ENCODE peak calls at places on chromosomes 4 and X, in eight cellular contexts. Z is neural progenitor cell, W is upper lobe of right lung, N is A673, Y is breast epithelium, C is IMR-90, B is SK-N-SH, Q is psoas muscle. U is an unnamed sample.

GRCh38 chr4:168757500-168757899 is 252.6 kb downstream of the CBR4 start:
- DNase-seq in Z (no peak), W (no peak), N (no peak), Y (no peak), C (no peak), B (no peak), Q (no peak), U (no peak)

GRCh38 chrX:48487362-48487785 is 11.4 kb downstream of the FTSJ1 start:
- DNase-seq in Z (no peak), W (no peak), N (no peak), Y (no peak), C (peak; percentile 89), B (no peak), Q (no peak), U (no peak)

GRCh38 chr4:72779256-72779655 is 210.2 kb upstream of the ADAMTS3 start:
- DNase-seq in Z (no peak), W (no peak), N (no peak), Y (no peak), C (no peak), B (no peak), Q (no peak), U (no peak)

GRCh38 chrX:115449742-115450141 is 111.2 kb upstream of the PLS3 start:
- DNase-seq in Z (no peak), W (no peak), N (no peak), Y (peak; percentile 18), C (no peak), B (no peak), Q (peak; percentile 66), U (no peak)

GRCh38 chr4:57039345-57039744 is 60.6 kb downstream of the POLR2B start:
- DNase-seq in Z (no peak), W (no peak), N (no peak), Y (no peak), C (no peak), B (no peak), Q (no peak), U (no peak)

GRCh38 chr4:53646792-53647191 is 55.5 kb upstream of the LNX1 start:
- DNase-seq in Z (no peak), W (no peak), N (no peak), Y (no peak), C (no peak), B (no peak), Q (no peak), U (no peak)

GRCh38 chr4:145956288-145956890 is 17.8 kb upstream of the ZNF827 start:
- DNase-seq in Z (peak; percentile 60), W (no peak), N (peak; percentile 64), Y (no peak), C (peak; percentile 40), B (peak; percentile 43), Q (no peak), U (peak; percentile 54)

GRCh38 chrX:150348365-150348764 is 14.8 kb upstream of the MAMLD1 start:
- DNase-seq in Z (peak; percentile 50), W (no peak), N (no peak), Y (no peak), C (no peak), B (no peak), Q (no peak), U (no peak)

GRCh38 chr4:81095411-81095810 is 64.9 kb downstream of the BMP3 start:
- DNase-seq in Z (no peak), W (no peak), N (no peak), Y (no peak), C (no peak), B (no peak), Q (no peak), U (no peak)

GRCh38 chr4:39565925-39566630 is 38.8 kb upstream of the UGDH start:
- DNase-seq in Z (no peak), W (no peak), N (no peak), Y (no peak), C (peak; percentile 96), B (no peak), Q (no peak), U (no peak)

DNA sequence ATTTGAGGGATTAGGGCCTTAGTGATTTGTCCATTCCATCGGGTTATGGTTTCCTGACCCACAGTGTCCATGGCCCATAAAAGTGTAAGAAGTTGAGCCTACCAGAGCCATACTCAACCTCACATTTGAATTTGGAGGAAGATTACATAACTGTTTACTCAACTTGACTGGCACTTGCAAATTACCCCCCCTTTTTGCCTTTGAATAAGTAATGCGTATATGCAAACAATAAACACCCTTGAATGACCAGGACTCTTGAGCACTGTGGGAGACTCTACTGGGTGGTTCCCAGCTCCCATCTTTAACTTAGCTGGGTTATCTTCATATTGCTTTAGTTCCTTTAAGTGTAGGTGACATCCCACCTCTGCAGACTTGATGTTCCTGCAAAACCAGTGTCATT is 30.6 kb upstream of the STIM2 start:
- DNase-seq in Z (no peak), W (no peak), N (no peak), Y (no peak), C (no peak), B (no peak), Q (no peak), U (no peak)
- H3K4me3 ChIP-seq in Z (no peak overlapping the region), W (no peak overlapping the region), N (no peak overlapping the region), Y (no peak overlapping the region), C (no peak overlapping the region), B (no peak overlapping the region), Q (no peak overlapping the region), U (no peak overlapping the region)

GRCh38 chr4:1226598-1226997 is 22.3 kb downstream of the CTBP1 start:
- DNase-seq in Z (no peak), W (no peak), N (no peak), Y (no peak), C (no peak), B (no peak), Q (no peak), U (no peak)
- H3K36me3 ChIP-seq in Z (no peaks in the 10 kb centered on the region), W (peaks cover 91% of the 10 kb centered on the region), N (peaks cover 68% of the 10 kb centered on the region), Y (no peaks in the 10 kb centered on the region), C (peaks cover 91% of the 10 kb centered on the region), B (peaks cover 74% of the 10 kb centered on the region), Q (peaks cover 4% of the 10 kb centered on the region), U (peaks cover 56% of the 10 kb centered on the region)

GRCh38 chr4:6526696-6527095 is 48.3 kb upstream of the MAN2B2 start:
- DNase-seq in Z (no peak), W (no peak), N (no peak), Y (no peak), C (no peak), B (no peak), Q (no peak), U (no peak)
- H3K4me1 ChIP-seq in Z (peaks cover 9% of the 10 kb centered on the region), W (no peaks in the 10 kb centered on the region), N (no peaks in the 10 kb centered on the region), Y (no peaks in the 10 kb centered on the region), C (no peaks in the 10 kb centered on the region), B (no peaks in the 10 kb centered on the region), Q (no peaks in the 10 kb centered on the region), U (no peaks in the 10 kb centered on the region)

GRCh38 chr4:1216869-1217294 is 32.0 kb downstream of the CTBP1 start:
- DNase-seq in Z (no peak), W (no peak), N (no peak), Y (no peak), C (no peak), B (no peak), Q (no peak), U (no peak)

GRCh38 chr4:1215347-1216075 is 33.4 kb downstream of the CTBP1 start:
- DNase-seq in Z (no peak), W (no peak), N (no peak), Y (no peak), C (no peak), B (no peak), Q (no peak), U (no peak)

GRCh38 chr4:1217366-1217765 is 31.6 kb downstream of the CTBP1 start:
- DNase-seq in Z (no peak), W (no peak), N (no peak), Y (no peak), C (no peak), B (no peak), Q (no peak), U (no peak)

GRCh38 chr4:1214101-1215095 is 34.5 kb downstream of the CTBP1 start:
- DNase-seq in Z (no peak), W (no peak), N (no peak), Y (no peak), C (no peak), B (no peak), Q (peak; percentile 54), U (no peak)

DNA sequence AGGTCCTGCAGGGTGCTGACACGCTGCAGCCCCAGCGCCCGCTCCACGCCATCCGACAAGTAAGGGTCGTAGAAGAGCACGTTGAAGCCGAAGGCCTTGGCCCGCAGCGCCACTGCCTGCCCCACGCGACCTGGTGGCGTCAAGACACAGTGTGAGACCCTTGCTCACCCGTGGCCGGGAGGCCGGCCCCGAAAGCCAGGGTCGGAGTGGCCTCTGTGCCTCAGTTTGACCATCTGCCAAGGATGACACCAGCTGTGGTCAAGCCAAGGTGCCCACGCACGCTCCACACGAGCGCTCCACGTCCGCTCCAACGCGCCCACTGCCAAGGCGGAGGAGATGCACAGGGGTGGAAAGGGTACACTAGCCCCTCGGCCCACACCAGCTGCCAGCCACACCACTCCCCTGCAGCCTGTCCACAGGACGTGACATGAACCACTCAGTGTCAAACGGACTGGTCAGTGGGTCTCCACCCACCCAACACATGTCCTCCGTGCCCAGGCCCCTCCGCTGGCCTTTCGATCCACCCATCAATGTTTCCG is 32.8 kb downstream of the CTBP1 start:
- DNase-seq in Z (no peak), W (no peak), N (no peak), Y (no peak), C (no peak), B (no peak), Q (no peak), U (no peak)
- H3K4me3 ChIP-seq in Z (no peak overlapping the region), W (no peak overlapping the region), N (no peak overlapping the region), Y (no peak overlapping the region), C (no peak overlapping the region), B (no peak overlapping the region), Q (no peak overlapping the region), U (no peak overlapping the region)

DNA sequence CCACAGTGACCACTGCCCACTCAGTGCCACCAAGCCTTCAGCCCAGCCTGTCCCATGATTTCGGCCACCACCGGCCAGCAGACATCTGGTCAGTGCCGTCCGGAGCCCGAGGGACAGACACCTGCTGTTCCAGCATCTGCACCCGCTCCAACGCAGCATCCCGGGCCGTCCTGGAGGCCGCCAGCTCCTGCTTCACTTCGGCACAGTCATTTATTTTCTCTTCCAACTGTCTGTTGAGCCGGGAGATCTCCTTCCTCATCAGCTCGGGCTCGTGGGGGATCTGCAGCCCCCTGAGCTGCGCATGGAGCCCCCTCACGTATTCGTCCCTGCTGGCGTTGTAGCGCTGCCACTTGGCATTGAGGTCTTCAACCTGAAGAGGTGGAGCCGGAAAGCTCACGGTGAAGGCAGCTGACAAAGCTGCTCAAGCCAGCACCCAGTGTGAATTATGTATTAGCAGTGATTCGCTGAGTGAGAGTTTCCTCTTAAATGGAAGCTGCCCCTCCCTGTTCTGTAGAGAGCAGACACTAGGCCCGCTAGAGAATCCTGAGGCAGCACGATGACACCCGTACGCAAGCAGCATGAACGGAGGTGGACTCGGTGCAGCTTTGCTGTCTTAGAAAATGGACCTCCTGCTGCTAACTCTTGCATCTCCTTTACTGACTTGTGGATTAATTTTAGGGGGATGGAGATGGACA is 11.4 kb downstream of the TNIP2 start:
- DNase-seq in Z (no peak), W (no peak), N (peak; percentile 57), Y (no peak), C (no peak), B (no peak), Q (peak; percentile 34), U (no peak)
- H3K36me3 ChIP-seq in Z (no peaks in the 10 kb centered on the region), W (peaks cover 55% of the 10 kb centered on the region), N (peaks cover 36% of the 10 kb centered on the region), Y (peaks cover 4% of the 10 kb centered on the region), C (peaks cover 49% of the 10 kb centered on the region), B (peaks cover 54% of the 10 kb centered on the region), Q (peaks cover 5% of the 10 kb centered on the region), U (peaks cover 54% of the 10 kb centered on the region)

U was measured in HAP-1.